ENCODE peak calls at places on chromosomes 5 and 9, in ten cellular contexts. H, E, C, L, I, N, Y, P, W and M are unnamed samples.

GRCh38 chr9:81871695-81872094 is 56.5 kb upstream of the SPATA31D4 start:
- DNase-seq in H (no peak), E (no peak), C (no peak), L (peak), I (no peak), N (no peak), Y (peak), P (peak), W (peak), M (no peak)

GRCh38 chr9:36862206-36863145 is 171.6 kb downstream of the PAX5 start:
- DNase-seq in H (no peak), E (peak), C (no peak), L (peak), I (no peak), N (peak), Y (peak), P (peak), W (peak), M (no peak)

GRCh38 chr5:157908459-157908858 is 49.5 kb upstream of the CLINT1 start:
- DNase-seq in H (no peak), E (no peak), C (no peak), L (no peak), I (no peak), N (no peak), Y (no peak), P (no peak), W (no peak), M (no peak)

GRCh38 chr5:53965459-53965858 is 344.9 kb downstream of the ARL15 start:
- DNase-seq in H (no peak), E (no peak), C (no peak), L (no peak), I (no peak), N (no peak), Y (no peak), P (peak), W (peak), M (no peak)

GRCh38 chr9:91847576-91847975 is 102.5 kb downstream of the ROR2 start:
- DNase-seq in H (no peak), E (no peak), C (no peak), L (no peak), I (no peak), N (no peak), Y (no peak), P (peak), W (peak), M (no peak)

GRCh38 chr9:133303266-133304157 is 28.5 kb upstream of the ABO start:
- DNase-seq in H (no peak), E (no peak), C (no peak), L (no peak), I (no peak), N (no peak), Y (no peak), P (no peak), W (no peak), M (no peak)

GRCh38 chr5:5492087-5492933 is 69.8 kb downstream of the ICE1 start:
- DNase-seq in H (no peak), E (peak), C (peak), L (peak), I (peak), N (peak), Y (peak), P (peak), W (peak), M (peak)

GRCh38 chr9:87184956-87185642 is 237.8 kb upstream of the GAS1 start:
- DNase-seq in H (no peak), E (no peak), C (no peak), L (no peak), I (no peak), N (no peak), Y (no peak), P (peak), W (peak), M (no peak)

GRCh38 chr5:80408976-80409926 is 1.4 kb downstream of the ZFYVE16 start:
- DNase-seq in H (no peak), E (no peak), C (no peak), L (no peak), I (no peak), N (no peak), Y (peak), P (peak), W (peak), M (no peak)

GRCh38 chr5:80516826-80517225 is 28.9 kb downstream of the FAM151B start:
- DNase-seq in H (no peak), E (no peak), C (no peak), L (peak), I (no peak), N (no peak), Y (peak), P (peak), W (peak), M (peak)

GRCh38 chr9:18694959-18695668 is 221.2 kb downstream of the ADAMTSL1 start:
- DNase-seq in H (no peak), E (no peak), C (no peak), L (no peak), I (no peak), N (no peak), Y (no peak), P (no peak), W (no peak), M (no peak)

GRCh38 chr9:10366171-10366779 is 246.5 kb downstream of the PTPRD start:
- DNase-seq in H (no peak), E (no peak), C (peak), L (peak), I (no peak), N (peak), Y (peak), P (peak), W (peak), M (peak)

GRCh38 chr5:74766887-74767578 is at the start of the genes GFM2 and NSA2:
- DNase-seq in H (peak), E (peak), C (peak), L (peak), I (peak), N (peak), Y (peak), P (peak), W (peak), M (peak)

GRCh38 chr5:129921204-129921603 is 16.9 kb downstream of the CHSY3 start:
- DNase-seq in H (no peak), E (no peak), C (no peak), L (no peak), I (no peak), N (no peak), Y (no peak), P (no peak), W (no peak), M (no peak)

GRCh38 chr9:129647635-129648034 is 5.7 kb upstream of the ASB6 start:
- DNase-seq in H (no peak), E (no peak), C (no peak), L (no peak), I (no peak), N (no peak), Y (no peak), P (no peak), W (no peak), M (no peak)

GRCh38 chr5:126568206-126568755 is 26.7 kb downstream of the ALDH7A1 start:
- DNase-seq in H (no peak), E (no peak), C (no peak), L (no peak), I (no peak), N (no peak), Y (no peak), P (no peak), W (no peak), M (no peak)

GRCh38 chr5:137376127-137376526 is 123.0 kb downstream of the SPOCK1 start:
- DNase-seq in H (no peak), E (no peak), C (no peak), L (no peak), I (no peak), N (no peak), Y (no peak), P (no peak), W (no peak), M (no peak)

GRCh38 chr5:98793223-98793622 is 19.8 kb downstream of the RGMB start:
- DNase-seq in H (no peak), E (no peak), C (no peak), L (no peak), I (no peak), N (no peak), Y (no peak), P (no peak), W (no peak), M (no peak)

GRCh38 chr9:35820076-35820475 is 5.2 kb upstream of the HINT2 start:
- DNase-seq in H (no peak), E (no peak), C (no peak), L (no peak), I (no peak), N (no peak), Y (no peak), P (peak), W (peak), M (no peak)

GRCh38 chr5:140672455-140673186 is 755 bp downstream of the DND1 start:
- DNase-seq in H (no peak), E (no peak), C (no peak), L (no peak), I (no peak), N (peak), Y (peak), P (peak), W (no peak), M (no peak)

GRCh38 chr5:132391870-132392269 is 22.4 kb downstream of the SLC22A5 start:
- DNase-seq in H (no peak), E (no peak), C (no peak), L (no peak), I (no peak), N (no peak), Y (no peak), P (no peak), W (no peak), M (no peak)

GRCh38 chr5:178069909-178070308 is 43.4 kb upstream of the N4BP3 start:
- DNase-seq in H (no peak), E (no peak), C (no peak), L (no peak), I (no peak), N (peak), Y (peak), P (peak), W (peak), M (no peak)

GRCh38 chr5:72892846-72893245 is 63.0 kb upstream of the FCHO2 start:
- DNase-seq in H (no peak), E (no peak), C (no peak), L (no peak), I (no peak), N (no peak), Y (no peak), P (no peak), W (no peak), M (no peak)

GRCh38 chr5:87541033-87541432 is 128.3 kb upstream of the CCNH start:
- DNase-seq in H (peak), E (no peak), C (no peak), L (peak), I (no peak), N (peak), Y (peak), P (peak), W (peak), M (no peak)

GRCh38 chr5:137442660-137443059 is 56.5 kb downstream of the SPOCK1 start:
- DNase-seq in H (no peak), E (no peak), C (no peak), L (no peak), I (no peak), N (no peak), Y (peak), P (no peak), W (no peak), M (no peak)

GRCh38 chr9:94974154-94974860 is 247.8 kb downstream of the AOPEP start:
- DNase-seq in H (no peak), E (no peak), C (no peak), L (no peak), I (no peak), N (no peak), Y (no peak), P (no peak), W (peak), M (no peak)

GRCh38 chr5:60205071-60205470 is 311.5 kb upstream of the PDE4D start:
- DNase-seq in H (no peak), E (no peak), C (no peak), L (no peak), I (no peak), N (no peak), Y (no peak), P (no peak), W (no peak), M (no peak)

GRCh38 chr5:746258-746761 is 38.2 kb downstream of the ZDHHC11B start:
- DNase-seq in H (no peak), E (no peak), C (peak), L (no peak), I (no peak), N (no peak), Y (no peak), P (no peak), W (no peak), M (no peak)

GRCh38 chr5:122200894-122201293 is 71.5 kb downstream of the ZNF474 start:
- DNase-seq in H (no peak), E (no peak), C (no peak), L (no peak), I (no peak), N (no peak), Y (no peak), P (no peak), W (no peak), M (no peak)

GRCh38 chr9:14030350-14030823 is 283.6 kb downstream of the NFIB start:
- DNase-seq in H (no peak), E (no peak), C (no peak), L (peak), I (no peak), N (no peak), Y (peak), P (peak), W (peak), M (no peak)

GRCh38 chr5:179241764-179242370 is 103.4 kb downstream of the ADAMTS2 start:
- DNase-seq in H (peak), E (no peak), C (no peak), L (no peak), I (no peak), N (no peak), Y (no peak), P (peak), W (no peak), M (no peak)

GRCh38 chr9:33752130-33752637 is 43.2 kb upstream of the PRSS3 start:
- DNase-seq in H (no peak), E (no peak), C (no peak), L (no peak), I (no peak), N (no peak), Y (no peak), P (no peak), W (no peak), M (no peak)
- TF ChIP-seq CTCF in H (no peak), E (no peak), C (no peak), L (no peak), I (no peak), N (no peak), Y (no peak), P (no peak), W (no peak), M (no peak)

GRCh38 chr9:108410161-108410560 is 445.6 kb downstream of the ACTL7B start:
- DNase-seq in H (no peak), E (no peak), C (no peak), L (no peak), I (no peak), N (no peak), Y (no peak), P (no peak), W (no peak), M (no peak)
- TF ChIP-seq CTCF in H (no peak), E (no peak), C (no peak), L (peak), I (no peak), N (no peak), Y (no peak), P (no peak), W (no peak), M (no peak)

GRCh38 chr9:124471761-124472160 is 21.5 kb downstream of the ADGRD2 start:
- DNase-seq in H (no peak), E (no peak), C (no peak), L (no peak), I (no peak), N (no peak), Y (no peak), P (no peak), W (no peak), M (no peak)

GRCh38 chr9:124470306-124470705 is 20.1 kb downstream of the ADGRD2 start:
- DNase-seq in H (no peak), E (no peak), C (no peak), L (no peak), I (no peak), N (no peak), Y (no peak), P (no peak), W (no peak), M (no peak)

GRCh38 chr9:124469011-124469832 is 19.0 kb downstream of the ADGRD2 start:
- DNase-seq in H (no peak), E (no peak), C (no peak), L (no peak), I (no peak), N (no peak), Y (no peak), P (no peak), W (no peak), M (no peak)

GRCh38 chr9:124472770-124473169 is 22.5 kb downstream of the ADGRD2 start:
- DNase-seq in H (no peak), E (no peak), C (no peak), L (no peak), I (no peak), N (no peak), Y (no peak), P (no peak), W (no peak), M (no peak)

DNA sequence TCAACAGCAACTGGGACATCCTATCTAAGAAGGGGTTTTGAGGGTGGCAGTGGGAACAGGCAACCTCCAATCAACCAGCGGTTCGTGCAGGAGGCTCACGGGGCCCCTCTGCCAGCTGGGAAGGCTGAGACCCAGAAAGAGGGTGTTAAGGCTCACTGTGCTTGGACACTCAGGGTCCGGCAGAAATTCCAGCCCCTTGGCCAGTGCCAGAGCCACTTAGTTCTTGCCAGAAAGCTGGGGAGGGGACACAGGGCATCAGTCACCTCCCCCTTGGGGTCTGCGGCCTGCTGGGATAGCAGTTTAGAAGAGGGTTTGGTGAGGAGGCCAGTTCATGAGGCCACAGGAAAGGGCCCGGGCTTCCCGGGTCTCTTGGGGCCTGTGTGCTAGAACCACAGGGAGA is 20.5 kb downstream of the ADGRD2 start:
- DNase-seq in H (no peak), E (no peak), C (no peak), L (no peak), I (no peak), N (no peak), Y (no peak), P (no peak), W (no peak), M (no peak)
- TF ChIP-seq CTCF in H (no peak), E (no peak), C (no peak), L (no peak), I (no peak), N (no peak), Y (no peak), P (no peak), W (no peak), M (no peak)

DNA sequence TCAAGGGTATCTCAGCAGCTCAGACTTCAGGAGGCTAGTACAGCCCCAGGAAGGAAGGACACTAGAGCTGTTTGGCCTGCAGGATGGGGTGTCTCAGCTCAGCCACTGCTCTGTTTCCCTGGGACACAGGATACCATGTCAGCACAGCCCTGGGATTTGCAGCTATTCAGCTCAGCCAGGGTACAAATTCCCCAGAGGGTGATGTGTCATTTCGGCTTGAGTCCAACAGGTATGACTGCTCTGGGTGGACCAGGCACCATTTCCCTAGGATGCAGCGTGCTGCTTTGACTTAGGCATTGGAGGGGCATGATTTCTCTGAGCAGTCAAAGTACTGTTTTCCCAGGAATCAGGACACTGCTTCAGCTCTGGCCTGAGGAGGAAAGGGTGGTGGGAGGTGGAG is 130.1 kb downstream of the ARSB start:
- DNase-seq in H (no peak), E (no peak), C (no peak), L (no peak), I (no peak), N (no peak), Y (no peak), P (no peak), W (no peak), M (no peak)
- TF ChIP-seq CTCF in H (no peak), E (no peak), C (no peak), L (no peak), I (no peak), N (no peak), Y (no peak), P (no peak), W (no peak), M (no peak)

DNA sequence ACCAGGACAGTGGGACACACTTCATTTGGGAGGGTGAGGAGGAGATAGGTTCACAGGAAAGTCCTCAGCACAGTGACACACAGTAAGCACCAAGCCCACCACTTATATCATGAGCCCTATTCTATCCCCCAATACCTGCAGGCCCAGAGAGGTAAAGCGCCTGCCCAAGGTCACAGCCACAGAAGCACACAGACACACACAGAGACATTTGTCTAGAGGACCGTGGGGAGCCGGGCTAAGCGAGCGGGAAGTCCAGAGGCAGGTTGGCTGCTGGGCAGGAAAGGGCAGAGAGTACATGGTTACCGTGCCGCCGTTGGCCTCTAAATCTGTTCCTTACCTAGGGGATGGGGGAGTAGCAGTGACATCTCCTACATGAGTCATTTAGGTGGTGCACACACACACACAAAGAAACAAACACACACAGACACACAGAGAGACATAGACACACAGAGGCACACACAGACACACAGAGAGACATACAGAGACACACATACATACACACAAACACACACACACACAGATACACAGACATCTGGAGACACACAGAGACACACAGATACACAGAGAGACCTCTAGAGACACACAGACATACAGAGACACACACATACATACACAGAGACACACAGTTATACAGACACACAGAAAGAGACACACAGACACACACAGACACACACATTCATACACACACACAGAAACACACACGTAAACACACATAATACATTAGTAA is 15.9 kb upstream of the DUSP1 start:
- DNase-seq in H (no peak), E (no peak), C (no peak), L (no peak), I (no peak), N (no peak), Y (no peak), P (no peak), W (no peak), M (no peak)
- TF ChIP-seq CTCF in H (no peak), E (no peak), C (no peak), L (no peak), I (no peak), N (no peak), Y (no peak), P (no peak), W (no peak), M (no peak)

DNA sequence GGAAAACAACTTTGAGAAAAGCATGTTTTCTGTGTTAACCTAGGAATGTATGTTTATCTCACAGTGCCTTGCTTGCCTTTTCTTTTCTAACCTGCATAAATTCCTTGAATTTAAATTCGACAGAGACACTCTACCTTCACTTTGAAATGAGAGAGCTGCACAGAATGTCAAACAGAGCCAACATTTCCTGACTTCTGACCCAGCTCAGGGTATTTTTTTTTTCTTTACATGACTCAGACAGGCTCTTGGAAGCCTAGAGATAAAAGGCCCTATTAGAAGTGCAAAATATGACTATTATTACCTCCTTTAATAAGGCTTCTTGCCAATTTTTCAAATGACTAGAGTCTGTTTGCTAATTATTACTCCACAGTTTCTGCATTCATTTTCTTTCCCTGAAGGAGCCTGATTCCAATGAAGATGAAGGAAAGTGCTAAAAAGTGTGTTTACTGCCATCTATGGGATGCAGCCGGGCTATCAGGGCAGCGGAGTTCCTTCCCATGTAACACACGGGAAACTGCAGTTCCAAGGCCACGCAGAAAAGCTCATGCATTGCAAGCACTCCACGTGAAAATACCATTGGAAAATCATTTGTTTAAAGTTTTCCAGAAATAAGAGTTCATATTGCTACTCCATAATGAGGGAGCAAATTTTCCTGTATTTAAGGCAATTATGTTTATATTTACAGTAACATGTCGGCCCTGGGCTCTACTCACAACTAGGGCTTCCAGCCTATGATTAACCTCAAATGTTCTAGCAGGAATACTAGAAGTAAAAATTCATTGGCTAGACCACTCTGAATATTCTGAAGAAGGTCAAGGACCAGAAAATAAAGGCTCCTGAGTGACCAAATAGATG is 485.6 kb downstream of the ZSWIM6 start:
- DNase-seq in H (no peak), E (no peak), C (no peak), L (peak), I (no peak), N (peak), Y (peak), P (peak), W (peak), M (no peak)
- TF ChIP-seq CTCF in H (no peak), E (peak), C (peak), L (peak), I (no peak), N (peak), Y (peak), P (peak), W (peak), M (peak)